ENCODE peak calls at places on chromosome 2, in eight cellular contexts. V, Y, W, Z, Q, A, O and B are unnamed samples.

GRCh38 chr2:145598434-145598833 is 1078.5 kb upstream of the ZEB2 start:
- DNase-seq in W (no peak), O (no peak), A (peak; percentile 2), Q (peak; percentile 24), Z (no peak), Y (peak; percentile 7), V (no peak), B (no peak)

GRCh38 chr2:96527990-96528679 is 8.4 kb upstream of the ARID5A start:
- DNase-seq in A (peak; percentile 54), Z (no peak), V (peak; percentile 59), Y (no peak), O (peak; percentile 76), W (no peak), Q (no peak), B (no peak)

GRCh38 chr2:55842009-55842408 is 81.6 kb downstream of the EFEMP1 start:
- DNase-seq in V (no peak), A (no peak), Z (no peak), O (no peak), W (no peak), Y (no peak), Q (no peak), B (no peak)

GRCh38 chr2:176781570-176782217 is 430.9 kb upstream of the HNRNPA3 start:
- DNase-seq in A (no peak), W (no peak), Y (no peak), Z (no peak), Q (no peak), V (no peak), O (peak; percentile 39), B (no peak)

GRCh38 chr2:213065583-213066444 is 85.6 kb downstream of the IKZF2 start:
- DNase-seq in V (no peak), Q (no peak), Y (peak; percentile 20), O (peak; percentile 75), Z (no peak), A (no peak), W (no peak), B (no peak)

GRCh38 chr2:219199470-219200211 is 6.9 kb upstream of the ZFAND2B start:
- DNase-seq in Y (no peak), V (no peak), Q (no peak), O (no peak), Z (no peak), W (no peak), A (no peak), B (no peak)

GRCh38 chr2:118845843-118846666 is 1.4 kb downstream of the EN1 start:
- DNase-seq in V (no peak), Q (no peak), W (no peak), A (no peak), Z (no peak), O (no peak), Y (no peak), B (no peak)

GRCh38 chr2:393711-394696 is 106.1 kb upstream of the ALKAL2 start:
- DNase-seq in V (peak; percentile 81), Q (no peak), Y (no peak), A (peak; percentile 8), O (peak; percentile 13), Z (no peak), W (peak; percentile 47), B (peak; percentile 47)

GRCh38 chr2:172226244-172227061 is 123.8 kb upstream of the DLX2 start:
- DNase-seq in W (no peak), Q (no peak), A (no peak), Y (no peak), V (no peak), O (no peak), Z (no peak), B (no peak)

GRCh38 chr2:103145739-103146138 is 383.9 kb downstream of the TMEM182 start:
- DNase-seq in Y (no peak), W (no peak), A (no peak), Q (no peak), Z (no peak), O (no peak), V (no peak), B (no peak)

GRCh38 chr2:221943078-221943810 is 355.6 kb downstream of the PAX3 start:
- DNase-seq in Q (no peak), W (no peak), Z (no peak), O (no peak), A (no peak), V (no peak), Y (peak; percentile 6), B (no peak)

GRCh38 chr2:208254118-208254870 is 577 bp downstream of the IDH1 start:
- DNase-seq in A (peak; percentile 88), O (peak; percentile 60), W (peak; percentile 78), Z (peak; percentile 45), V (peak; percentile 82), Y (peak; percentile 86), Q (peak; percentile 37), B (peak; percentile 83)

GRCh38 chr2:184683923-184684322 is 85.6 kb downstream of the ZNF804A start:
- DNase-seq in O (no peak), A (no peak), V (no peak), Z (no peak), Y (no peak), W (no peak), Q (no peak), B (no peak)

GRCh38 chr2:216491757-216492635 is 6.6 kb upstream of the RPL37A start:
- DNase-seq in W (no peak), Q (no peak), Y (no peak), V (no peak), A (no peak), Z (no peak), O (peak; percentile 77), B (no peak)

GRCh38 chr2:10030311-10030736 is 13.0 kb upstream of the KLF11 start:
- DNase-seq in Y (no peak), V (no peak), A (no peak), W (no peak), Z (no peak), Q (no peak), O (no peak), B (no peak)

GRCh38 chr2:133264951-133265949 is 303.0 kb downstream of the NCKAP5 start:
- DNase-seq in W (no peak), Q (no peak), O (no peak), A (peak; percentile 58), Y (peak; percentile 16), V (no peak), Z (no peak), B (no peak)

GRCh38 chr2:11309706-11310105 is 34.7 kb downstream of the ROCK2 start:
- DNase-seq in Y (no peak), Z (no peak), A (no peak), Q (no peak), O (no peak), V (no peak), W (no peak), B (no peak)

GRCh38 chr2:58720033-58720769 is 479.1 kb upstream of the FANCL start:
- DNase-seq in O (no peak), Q (no peak), A (no peak), V (no peak), W (no peak), Y (no peak), Z (no peak), B (no peak)

GRCh38 chr2:191499874-191500565 is 177.9 kb upstream of the NABP1 start:
- DNase-seq in V (no peak), O (no peak), Y (no peak), W (no peak), Z (no peak), A (no peak), Q (no peak), B (no peak)

GRCh38 chr2:121832372-121832771 is 76.9 kb downstream of the TSN start:
- DNase-seq in Y (no peak), O (no peak), Z (no peak), A (no peak), V (no peak), Q (no peak), W (no peak), B (no peak)

GRCh38 chr2:46847185-46847710 is 68.4 kb downstream of the MCFD2 start:
- DNase-seq in O (no peak), Y (peak; percentile 84), A (peak; percentile 62), W (no peak), V (no peak), Z (no peak), Q (peak; percentile 83), B (no peak)

GRCh38 chr2:232342635-232343565 is 35.7 kb upstream of the ALPP start:
- DNase-seq in V (no peak), Z (no peak), A (no peak), O (no peak), W (no peak), Y (no peak), Q (no peak), B (no peak)

GRCh38 chr2:59677095-59677609 is 876.3 kb downstream of the BCL11A start:
- DNase-seq in V (no peak), A (no peak), W (no peak), O (no peak), Z (no peak), Q (no peak), Y (no peak), B (no peak)

GRCh38 chr2:200469708-200470600 is 39.9 kb downstream of the KCTD18 start:
- DNase-seq in Q (no peak), Y (no peak), Z (no peak), O (no peak), W (no peak), V (no peak), A (no peak), B (no peak)

GRCh38 chr2:1233280-1233679 is 180.0 kb upstream of the TPO start:
- DNase-seq in A (no peak), Z (no peak), Q (no peak), O (no peak), V (no peak), Y (no peak), W (no peak), B (no peak)